ENCODE peak calls at places on chromosome 17, in seven cellular contexts. One of them, this sample, is unnamed. For H3K9me3, the result is how much of the 10 kb centered on the place peaks cover.

GRCh38 chr17:66716236-66717026 is 118.5 kb upstream of the CACNG5 start:
- DNase-seq in colonic mucosa: no peak
- DNase-seq in CD4-positive, alpha-beta T cell: no peak
- DNase-seq in CD8-positive, alpha-beta T cell: no peak
- DNase-seq in kidney: no peak
- DNase-seq in psoas muscle: no peak
- DNase-seq in adrenal gland: no peak
- DNase-seq in this sample: no peak

GRCh38 chr17:75250009-75250471 is 11.4 kb downstream of the GGA3 start:
- DNase-seq in CD8-positive, alpha-beta T cell: peak
- DNase-seq in colonic mucosa: no peak
- DNase-seq in CD4-positive, alpha-beta T cell: peak
- DNase-seq in psoas muscle: peak
- DNase-seq in kidney: no peak
- DNase-seq in adrenal gland: no peak
- DNase-seq in this sample: no peak

GRCh38 chr17:50355336-50355700 is 9.4 kb downstream of the XYLT2 start:
- DNase-seq in CD8-positive, alpha-beta T cell: no peak
- DNase-seq in kidney: no peak
- DNase-seq in CD4-positive, alpha-beta T cell: no peak
- DNase-seq in colonic mucosa: no peak
- DNase-seq in psoas muscle: no peak
- DNase-seq in adrenal gland: no peak
- DNase-seq in this sample: no peak

GRCh38 chr17:66904760-66905637 is 59.5 kb upstream of the CACNG4 start:
- DNase-seq in kidney: no peak
- DNase-seq in adrenal gland: peak
- DNase-seq in colonic mucosa: no peak
- DNase-seq in CD4-positive, alpha-beta T cell: no peak
- DNase-seq in CD8-positive, alpha-beta T cell: no peak
- DNase-seq in psoas muscle: no peak
- DNase-seq in this sample: no peak

GRCh38 chr17:59786213-59786535 is 78.7 kb downstream of the VMP1 start:
- DNase-seq in colonic mucosa: no peak
- DNase-seq in CD8-positive, alpha-beta T cell: no peak
- DNase-seq in CD4-positive, alpha-beta T cell: no peak
- DNase-seq in psoas muscle: no peak
- DNase-seq in kidney: no peak
- DNase-seq in adrenal gland: no peak
- DNase-seq in this sample: no peak

GRCh38 chr17:39922006-39922405 is 3.6 kb upstream of the GSDMB start:
- DNase-seq in kidney: no peak
- DNase-seq in CD8-positive, alpha-beta T cell: no peak
- DNase-seq in adrenal gland: no peak
- DNase-seq in psoas muscle: no peak
- DNase-seq in colonic mucosa: no peak
- DNase-seq in CD4-positive, alpha-beta T cell: no peak
- DNase-seq in this sample: no peak

GRCh38 chr17:58527306-58527705 is 12.9 kb upstream of the MTMR4 start:
- DNase-seq in CD4-positive, alpha-beta T cell: no peak
- DNase-seq in CD8-positive, alpha-beta T cell: no peak
- DNase-seq in colonic mucosa: no peak
- DNase-seq in kidney: no peak
- DNase-seq in psoas muscle: no peak
- DNase-seq in adrenal gland: no peak
- DNase-seq in this sample: no peak

GRCh38 chr17:51860934-51861561 is 297.5 kb downstream of the CA10 start:
- DNase-seq in colonic mucosa: peak
- DNase-seq in CD8-positive, alpha-beta T cell: no peak
- DNase-seq in psoas muscle: no peak
- DNase-seq in kidney: no peak
- DNase-seq in adrenal gland: peak
- DNase-seq in CD4-positive, alpha-beta T cell: no peak
- DNase-seq in this sample: no peak

GRCh38 chr17:78817123-78817522 is 23.5 kb downstream of the USP36 start:
- DNase-seq in psoas muscle: peak
- DNase-seq in kidney: no peak
- DNase-seq in CD4-positive, alpha-beta T cell: peak
- DNase-seq in adrenal gland: no peak
- DNase-seq in colonic mucosa: no peak
- DNase-seq in CD8-positive, alpha-beta T cell: peak
- DNase-seq in this sample: peak

GRCh38 chr17:29980261-29980660 is 38.8 kb downstream of the EFCAB5 start:
- DNase-seq in CD8-positive, alpha-beta T cell: no peak
- DNase-seq in kidney: no peak
- DNase-seq in adrenal gland: no peak
- DNase-seq in colonic mucosa: no peak
- DNase-seq in CD4-positive, alpha-beta T cell: no peak
- DNase-seq in psoas muscle: no peak
- DNase-seq in this sample: no peak

GRCh38 chr17:79581306-79581932 is 29.4 kb downstream of the RBFOX3 start:
- DNase-seq in adrenal gland: no peak
- DNase-seq in psoas muscle: no peak
- DNase-seq in kidney: no peak
- DNase-seq in colonic mucosa: no peak
- DNase-seq in CD4-positive, alpha-beta T cell: no peak
- DNase-seq in CD8-positive, alpha-beta T cell: peak
- DNase-seq in this sample: no peak

GRCh38 chr17:49980703-49981197 is 11.8 kb downstream of the DLX4 start:
- DNase-seq in psoas muscle: no peak
- DNase-seq in colonic mucosa: no peak
- DNase-seq in CD8-positive, alpha-beta T cell: no peak
- DNase-seq in adrenal gland: no peak
- DNase-seq in CD4-positive, alpha-beta T cell: no peak
- DNase-seq in kidney: no peak
- DNase-seq in this sample: no peak

GRCh38 chr17:57051886-57052342 is 33.1 kb upstream of the AKAP1 start:
- DNase-seq in CD4-positive, alpha-beta T cell: no peak
- DNase-seq in adrenal gland: no peak
- DNase-seq in kidney: no peak
- DNase-seq in colonic mucosa: no peak
- DNase-seq in CD8-positive, alpha-beta T cell: no peak
- DNase-seq in psoas muscle: peak
- DNase-seq in this sample: no peak

GRCh38 chr17:72266099-72266852 is 145.5 kb downstream of the SOX9 start:
- DNase-seq in CD4-positive, alpha-beta T cell: no peak
- DNase-seq in adrenal gland: no peak
- DNase-seq in psoas muscle: no peak
- DNase-seq in colonic mucosa: no peak
- DNase-seq in kidney: no peak
- DNase-seq in CD8-positive, alpha-beta T cell: no peak
- DNase-seq in this sample: no peak

GRCh38 chr17:75588546-75589016 is 981 bp downstream of the MYO15B start:
- DNase-seq in psoas muscle: peak
- DNase-seq in CD8-positive, alpha-beta T cell: no peak
- DNase-seq in adrenal gland: peak
- DNase-seq in CD4-positive, alpha-beta T cell: no peak
- DNase-seq in colonic mucosa: no peak
- DNase-seq in kidney: peak
- DNase-seq in this sample: no peak

GRCh38 chr17:36501351-36501750 is 14.9 kb downstream of the ZNHIT3 start:
- DNase-seq in adrenal gland: no peak
- DNase-seq in psoas muscle: no peak
- DNase-seq in kidney: peak
- DNase-seq in CD8-positive, alpha-beta T cell: no peak
- DNase-seq in CD4-positive, alpha-beta T cell: no peak
- DNase-seq in colonic mucosa: no peak
- DNase-seq in this sample: no peak

GRCh38 chr17:50298018-50298417 is 23.8 kb downstream of the TMEM92 start:
- DNase-seq in psoas muscle: no peak
- DNase-seq in adrenal gland: no peak
- DNase-seq in kidney: peak
- DNase-seq in CD8-positive, alpha-beta T cell: no peak
- DNase-seq in colonic mucosa: no peak
- DNase-seq in CD4-positive, alpha-beta T cell: no peak
- DNase-seq in this sample: no peak

GRCh38 chr17:14123579-14124278 is 54.4 kb downstream of the COX10 start:
- DNase-seq in adrenal gland: no peak
- DNase-seq in psoas muscle: no peak
- DNase-seq in colonic mucosa: no peak
- DNase-seq in CD8-positive, alpha-beta T cell: no peak
- DNase-seq in kidney: no peak
- DNase-seq in CD4-positive, alpha-beta T cell: no peak
- DNase-seq in this sample: no peak

GRCh38 chr17:80395402-80396151 is 19.4 kb upstream of the ENDOV start:
- DNase-seq in psoas muscle: no peak
- DNase-seq in adrenal gland: peak
- DNase-seq in CD8-positive, alpha-beta T cell: no peak
- DNase-seq in colonic mucosa: no peak
- DNase-seq in CD4-positive, alpha-beta T cell: no peak
- DNase-seq in kidney: no peak
- DNase-seq in this sample: no peak

GRCh38 chr17:37494971-37495370 is 5.3 kb downstream of the DUSP14 start:
- DNase-seq in colonic mucosa: no peak
- DNase-seq in adrenal gland: no peak
- DNase-seq in kidney: no peak
- DNase-seq in psoas muscle: no peak
- DNase-seq in CD4-positive, alpha-beta T cell: no peak
- DNase-seq in CD8-positive, alpha-beta T cell: no peak
- DNase-seq in this sample: no peak

GRCh38 chr17:50640701-50641338 is 6.1 kb downstream of the ABCC3 start:
- DNase-seq in CD4-positive, alpha-beta T cell: no peak
- DNase-seq in psoas muscle: no peak
- DNase-seq in CD8-positive, alpha-beta T cell: no peak
- DNase-seq in colonic mucosa: peak
- DNase-seq in kidney: peak
- DNase-seq in adrenal gland: peak
- DNase-seq in this sample: no peak

GRCh38 chr17:27797390-27798091 is 2.8 kb downstream of the NOS2 start:
- DNase-seq in CD4-positive, alpha-beta T cell: no peak
- DNase-seq in CD8-positive, alpha-beta T cell: no peak
- DNase-seq in kidney: no peak
- DNase-seq in psoas muscle: no peak
- DNase-seq in adrenal gland: no peak
- DNase-seq in colonic mucosa: peak
- DNase-seq in this sample: no peak

DNA sequence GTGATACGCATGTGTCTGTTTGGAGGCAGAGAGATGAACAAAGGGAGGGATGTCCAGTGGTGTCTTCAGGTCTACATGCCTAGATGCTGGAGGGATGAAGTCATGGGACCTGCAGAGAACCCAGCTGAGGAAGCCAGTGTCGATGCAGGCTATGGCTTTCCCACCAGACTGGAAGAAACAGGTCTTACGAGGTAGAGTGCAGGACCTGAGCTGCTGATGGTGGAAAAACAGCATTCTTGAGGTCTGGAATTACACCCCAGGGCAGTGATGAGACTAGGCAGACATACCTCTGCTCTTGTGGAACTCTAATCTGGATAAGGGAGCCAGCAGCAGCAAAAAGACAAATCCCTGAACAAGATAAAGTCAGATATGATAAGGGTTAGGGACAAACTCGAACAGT is 37.4 kb downstream of the ARSG start:
- DNase-seq in adrenal gland: no peak
- DNase-seq in kidney: no peak
- DNase-seq in CD8-positive, alpha-beta T cell: no peak
- DNase-seq in psoas muscle: no peak
- DNase-seq in colonic mucosa: no peak
- DNase-seq in CD4-positive, alpha-beta T cell: no peak
- DNase-seq in this sample: no peak
- H3K9me3 ChIP-seq in adrenal gland: under half
- H3K9me3 ChIP-seq in kidney: under half
- H3K9me3 ChIP-seq in CD8-positive, alpha-beta T cell: under half
- H3K9me3 ChIP-seq in psoas muscle: under half
- H3K9me3 ChIP-seq in colonic mucosa: under half
- H3K9me3 ChIP-seq in CD4-positive, alpha-beta T cell: under half
- H3K9me3 ChIP-seq in this sample: under half

GRCh38 chr17:17425005-17425404 is 51.8 kb upstream of the MED9 start:
- DNase-seq in CD4-positive, alpha-beta T cell: no peak
- DNase-seq in CD8-positive, alpha-beta T cell: no peak
- DNase-seq in colonic mucosa: no peak
- DNase-seq in adrenal gland: no peak
- DNase-seq in kidney: no peak
- DNase-seq in psoas muscle: no peak
- DNase-seq in this sample: no peak
- H3K9me3 ChIP-seq in CD4-positive, alpha-beta T cell: under half
- H3K9me3 ChIP-seq in CD8-positive, alpha-beta T cell: under half
- H3K9me3 ChIP-seq in colonic mucosa: under half
- H3K9me3 ChIP-seq in adrenal gland: under half
- H3K9me3 ChIP-seq in kidney: under half
- H3K9me3 ChIP-seq in psoas muscle: under half
- H3K9me3 ChIP-seq in this sample: under half

GRCh38 chr17:71033336-71033735 is 864.0 kb downstream of the KCNJ2 start:
- DNase-seq in adrenal gland: no peak
- DNase-seq in psoas muscle: no peak
- DNase-seq in colonic mucosa: no peak
- DNase-seq in kidney: no peak
- DNase-seq in CD8-positive, alpha-beta T cell: no peak
- DNase-seq in CD4-positive, alpha-beta T cell: no peak
- DNase-seq in this sample: no peak
- H3K9me3 ChIP-seq in adrenal gland: under half
- H3K9me3 ChIP-seq in psoas muscle: under half
- H3K9me3 ChIP-seq in colonic mucosa: under half
- H3K9me3 ChIP-seq in kidney: under half
- H3K9me3 ChIP-seq in CD8-positive, alpha-beta T cell: under half
- H3K9me3 ChIP-seq in CD4-positive, alpha-beta T cell: under half
- H3K9me3 ChIP-seq in this sample: under half

DNA sequence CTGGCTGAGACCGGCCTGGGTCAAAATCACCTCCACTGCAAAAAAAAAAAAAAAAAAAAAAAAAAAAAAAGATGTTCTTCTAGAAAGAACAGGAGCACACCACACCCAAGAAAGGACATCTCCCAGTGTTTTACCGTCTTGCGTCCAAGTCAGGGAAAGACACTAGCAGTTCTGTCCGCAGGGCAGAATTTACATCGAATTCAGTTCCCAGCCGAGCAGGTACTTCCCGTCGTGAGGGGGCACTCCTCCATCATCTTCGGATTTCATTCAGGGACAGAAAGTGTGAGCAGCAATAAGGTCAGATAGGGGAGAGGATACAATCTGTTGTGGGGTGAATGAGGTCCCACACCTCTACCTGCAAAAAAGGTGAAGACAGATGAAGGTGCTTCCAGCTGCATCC is 574.7 kb downstream of the KCNJ18 start:
- DNase-seq in psoas muscle: no peak
- DNase-seq in adrenal gland: no peak
- DNase-seq in CD8-positive, alpha-beta T cell: no peak
- DNase-seq in CD4-positive, alpha-beta T cell: no peak
- DNase-seq in colonic mucosa: no peak
- DNase-seq in kidney: no peak
- DNase-seq in this sample: no peak
- H3K9me3 ChIP-seq in psoas muscle: under half
- H3K9me3 ChIP-seq in adrenal gland: under half
- H3K9me3 ChIP-seq in CD8-positive, alpha-beta T cell: under half
- H3K9me3 ChIP-seq in CD4-positive, alpha-beta T cell: under half
- H3K9me3 ChIP-seq in colonic mucosa: under half
- H3K9me3 ChIP-seq in kidney: under half
- H3K9me3 ChIP-seq in this sample: under half

DNA sequence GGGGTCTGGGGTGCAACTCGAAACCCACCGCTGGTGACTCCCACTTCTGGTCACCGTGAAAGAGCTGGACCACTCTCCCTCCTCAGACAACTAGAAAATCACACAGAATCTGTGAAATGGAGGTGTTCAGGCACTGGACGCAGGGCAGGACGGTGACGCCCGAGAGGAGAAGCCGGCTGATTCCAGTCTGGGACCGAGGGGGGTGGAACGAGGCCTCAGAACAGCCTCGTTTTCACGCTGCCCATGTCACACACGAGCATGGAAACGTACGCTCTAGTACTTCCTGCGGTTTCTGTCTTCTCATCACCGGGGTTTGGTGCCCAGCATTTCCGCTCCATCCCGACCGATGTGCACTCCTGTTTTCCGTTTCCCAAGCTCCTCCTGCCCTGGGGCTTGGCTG is 101.8 kb upstream of the METRNL start:
- DNase-seq in psoas muscle: no peak
- DNase-seq in CD4-positive, alpha-beta T cell: no peak
- DNase-seq in adrenal gland: no peak
- DNase-seq in CD8-positive, alpha-beta T cell: no peak
- DNase-seq in kidney: no peak
- DNase-seq in colonic mucosa: no peak
- DNase-seq in this sample: no peak
- H3K9me3 ChIP-seq in psoas muscle: under half
- H3K9me3 ChIP-seq in CD4-positive, alpha-beta T cell: under half
- H3K9me3 ChIP-seq in adrenal gland: under half
- H3K9me3 ChIP-seq in CD8-positive, alpha-beta T cell: under half
- H3K9me3 ChIP-seq in kidney: under half
- H3K9me3 ChIP-seq in colonic mucosa: under half
- H3K9me3 ChIP-seq in this sample: under half

This sample was measured in T-helper 17 cell.